ENCODE peak calls at places on chromosomes 1 and 21, in five cellular contexts. L is hepatocyte, D is HFF-Myc, W is IMR-90, V is GM20000. E is an unnamed sample.

GRCh38 chr1:200625381-200625824 is 4.9 kb upstream of the KIF14 start:
- DNase-seq in L (no peak), D (no peak), V (peak; percentile 57), W (peak; percentile 56), E (peak; percentile 56)

GRCh38 chr1:38028105-38028591 is 15.6 kb downstream of the UTP11 start:
- DNase-seq in D (no peak), L (no peak), V (peak; percentile 81), W (no peak), E (peak; percentile 84)

GRCh38 chr1:233794863-233795262 is 109.6 kb upstream of the SLC35F3 start:
- DNase-seq in W (no peak), L (no peak), D (no peak), V (no peak), E (no peak)

GRCh38 chr1:26161408-26162219 is 2.7 kb downstream of the FAM110D start:
- DNase-seq in V (peak; percentile 76), W (peak; percentile 31), D (no peak), L (peak; percentile 80), E (peak; percentile 70)

GRCh38 chr1:37946703-37947360 is at the start of gene INPP5B:
- DNase-seq in V (peak; percentile 91), L (peak; percentile 91), W (peak; percentile 87), D (peak; percentile 60), E (peak; percentile 92)

GRCh38 chr21:40140675-40141074 is 273.4 kb downstream of the PCP4 start:
- DNase-seq in W (no peak), V (no peak), D (no peak), L (no peak), E (no peak)

GRCh38 chr1:33274446-33274845 is 18.2 kb downstream of the ZNF362 start:
- DNase-seq in L (no peak), W (no peak), D (no peak), V (no peak), E (no peak)

GRCh38 chr1:150061632-150062101 is 5.9 kb upstream of the VPS45 start:
- DNase-seq in W (peak; percentile 97), D (no peak), V (no peak), L (peak; percentile 9), E (no peak)

GRCh38 chr1:102045752-102046151 is 49.0 kb upstream of the OLFM3 start:
- DNase-seq in D (no peak), W (no peak), L (peak; percentile 46), V (no peak), E (no peak)

GRCh38 chr1:71850936-71851335 is 431.4 kb downstream of the NEGR1 start:
- DNase-seq in W (peak; percentile 17), D (no peak), V (no peak), L (no peak), E (no peak)

GRCh38 chr1:88982055-88982454 is 10.4 kb downstream of the KYAT3 start:
- DNase-seq in W (peak; percentile 54), L (no peak), D (no peak), V (no peak), E (no peak)

GRCh38 chr1:230278871-230279582 is 147.1 kb downstream of the PGBD5 start:
- DNase-seq in L (no peak), W (no peak), V (no peak), D (no peak), E (no peak)

GRCh38 chr1:188402986-188403385 is 1574.2 kb downstream of the PLA2G4A start:
- DNase-seq in D (no peak), W (no peak), L (no peak), V (no peak), E (no peak)

GRCh38 chr1:31732343-31732742 is 28.5 kb upstream of the COL16A1 start:
- DNase-seq in V (no peak), D (no peak), L (no peak), W (no peak), E (no peak)

GRCh38 chr1:18956189-18957135 is at the start of gene IFFO2:
- DNase-seq in W (peak; percentile 90), L (peak; percentile 99), D (peak; percentile 77), V (peak; percentile 100), E (peak; percentile 100)

GRCh38 chr1:207644852-207645631 is at the start of gene CR1L:
- DNase-seq in D (no peak), V (peak; percentile 83), L (peak; percentile 66), W (peak; percentile 27), E (peak; percentile 84)

GRCh38 chr1:226342656-226343055 is 33.7 kb upstream of the LIN9 start:
- DNase-seq in W (no peak), L (no peak), D (no peak), V (no peak), E (no peak)

GRCh38 chr1:236497908-236498307 is 25.9 kb upstream of the LGALS8 start:
- DNase-seq in W (no peak), D (no peak), V (no peak), L (no peak), E (no peak)

GRCh38 chr1:64019818-64020217 is 183.6 kb upstream of the UBE2U start:
- DNase-seq in W (peak; percentile 69), L (peak; percentile 57), D (no peak), V (peak; percentile 15), E (no peak)

GRCh38 chr1:159562680-159563079 is 24.9 kb upstream of the APCS start:
- DNase-seq in L (no peak), V (no peak), D (no peak), W (no peak), E (no peak)

GRCh38 chr21:25689226-25689625 is 45.5 kb downstream of the ATP5PF start:
- DNase-seq in L (no peak), D (no peak), W (peak; percentile 32), V (no peak), E (no peak)

GRCh38 chr21:29295066-29295650 is 3.6 kb upstream of the BACH1 start:
- DNase-seq in W (no peak), L (no peak), V (no peak), D (no peak), E (no peak)

GRCh38 chr1:189682591-189682990 is 795.1 kb downstream of the BRINP3 start:
- DNase-seq in V (no peak), D (no peak), L (no peak), W (no peak), E (no peak)

GRCh38 chr1:32963746-32964460 is 706 bp downstream of the RNF19B start:
- DNase-seq in D (no peak), L (peak; percentile 76), V (peak; percentile 73), W (peak; percentile 33), E (peak; percentile 72)

GRCh38 chr1:30760596-30761311 is 3.2 kb upstream of the LAPTM5 start:
- DNase-seq in L (no peak), V (no peak), W (no peak), D (no peak), E (no peak)

GRCh38 chr1:71634159-71634558 is 553.3 kb upstream of the ZRANB2 start:
- DNase-seq in D (no peak), W (no peak), L (no peak), V (no peak), E (no peak)

GRCh38 chr1:73782901-73783300 is 415.1 kb downstream of the LRRIQ3 start:
- DNase-seq in W (no peak), L (no peak), V (no peak), D (no peak), E (no peak)

GRCh38 chr1:178774263-178774662 is 49.2 kb downstream of the RALGPS2 start:
- DNase-seq in W (peak; percentile 28), V (no peak), D (no peak), L (peak; percentile 28), E (peak; percentile 10)

GRCh38 chr1:178772952-178773351 is 47.9 kb downstream of the RALGPS2 start:
- DNase-seq in W (no peak), D (no peak), V (no peak), L (no peak), E (no peak)

DNA sequence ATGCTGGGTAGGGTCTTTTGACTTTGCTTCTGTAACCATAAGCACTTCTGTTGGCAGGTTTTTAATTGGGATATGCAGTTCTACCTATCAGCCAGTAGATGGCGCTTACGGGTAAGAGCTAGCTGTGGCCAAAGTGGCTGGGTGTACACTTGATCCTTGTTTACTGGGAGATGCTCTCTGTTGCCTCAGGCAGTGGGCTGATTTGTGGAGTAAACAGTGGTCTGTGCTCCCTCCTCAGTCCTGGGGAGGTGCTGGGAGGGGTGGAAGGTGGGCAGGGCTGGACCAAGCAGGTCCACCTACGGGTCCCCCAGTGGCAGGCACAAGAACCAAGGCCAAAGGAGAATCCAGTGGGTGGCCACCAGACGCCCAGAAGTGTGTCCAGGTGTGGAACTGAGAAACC is 43.4 kb downstream of the RALGPS2 start:
- DNase-seq in D (no peak), L (no peak), V (peak; percentile 36), W (no peak), E (peak; percentile 46)
- TF ChIP-seq CTCF in D (peak; percentile 76), L (peak; percentile 43), V (peak; percentile 54), W (peak; percentile 52), E (peak; percentile 83)

GRCh38 chr1:8303141-8303540 is 14.8 kb upstream of the SLC45A1 start:
- DNase-seq in V (no peak), L (no peak), W (peak; percentile 91), D (no peak), E (no peak)

GRCh38 chr1:8297245-8297644 is 20.7 kb upstream of the SLC45A1 start:
- DNase-seq in L (no peak), D (no peak), W (no peak), V (no peak), E (no peak)

GRCh38 chr1:8303876-8304275 is 14.0 kb upstream of the SLC45A1 start:
- DNase-seq in W (no peak), D (no peak), L (no peak), V (no peak), E (no peak)

GRCh38 chr1:8302181-8302681 is 15.7 kb upstream of the SLC45A1 start:
- DNase-seq in D (no peak), W (no peak), L (no peak), V (no peak), E (no peak)

DNA sequence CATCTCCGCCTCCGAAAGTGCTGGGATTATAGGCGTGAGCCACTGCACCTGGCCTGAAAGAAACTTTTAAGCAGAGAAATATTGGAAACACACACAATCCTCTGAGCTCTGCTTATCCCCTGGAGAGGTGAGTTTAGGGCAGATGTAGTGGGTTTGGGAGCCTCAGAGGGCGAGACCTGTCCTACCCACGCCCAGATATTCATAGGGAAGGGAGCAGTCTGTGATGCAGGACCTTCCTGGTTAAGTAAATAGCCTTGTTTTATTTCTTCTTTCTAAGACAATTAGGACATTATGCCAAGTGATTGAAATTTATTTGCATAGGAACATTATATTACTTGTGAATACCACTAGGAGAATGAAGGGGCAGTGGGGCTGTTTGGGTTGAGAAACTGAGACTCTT is 18.0 kb upstream of the SLC45A1 start:
- DNase-seq in L (no peak), V (no peak), W (no peak), D (no peak), E (no peak)
- TF ChIP-seq CTCF in L (no peak), V (no peak), W (no peak), D (no peak), E (no peak)

GRCh38 chr1:40650075-40650474 is 15.4 kb downstream of the RIMS3 start:
- DNase-seq in W (no peak), V (peak; percentile 58), L (no peak), D (no peak), E (no peak)
- TF ChIP-seq CTCF in W (peak; percentile 15), V (peak; percentile 25), L (no peak), D (peak; percentile 48), E (peak; percentile 54)

GRCh38 chr1:5623399-5623798 is 368.8 kb downstream of the NPHP4 start:
- DNase-seq in D (no peak), W (no peak), L (no peak), V (no peak), E (no peak)

GRCh38 chr1:5620997-5621396 is 371.2 kb downstream of the NPHP4 start:
- DNase-seq in W (no peak), L (peak; percentile 77), V (no peak), D (no peak), E (no peak)

GRCh38 chr1:5622412-5622811 is 369.8 kb downstream of the NPHP4 start:
- DNase-seq in D (no peak), L (no peak), V (no peak), W (no peak), E (no peak)

GRCh38 chr1:5620418-5620817 is 371.8 kb downstream of the NPHP4 start:
- DNase-seq in D (no peak), L (no peak), V (no peak), W (no peak), E (no peak)

GRCh38 chr1:5621692-5622091 is 370.5 kb downstream of the NPHP4 start:
- DNase-seq in L (no peak), D (no peak), V (no peak), W (no peak), E (no peak)
- TF ChIP-seq CTCF in L (no peak), D (no peak), V (no peak), W (no peak), E (no peak)